ENCODE peak calls at places on chromosomes 2 and 18, in seven cellular contexts. X, A, J, K, L, O and Z are unnamed samples.

GRCh38 chr2:65382776-65383357 is 49.5 kb downstream of the SPRED2 start:
- DNase-seq in X (peak), L (peak), A (peak), K (peak), J (peak), O (no peak), Z (peak)

GRCh38 chr2:198143793-198144192 is 339.4 kb downstream of the PLCL1 start:
- DNase-seq in A (no peak), J (no peak), X (no peak), L (no peak), K (no peak), O (peak), Z (no peak)

GRCh38 chr2:239326831-239327535 is 73.8 kb downstream of the HDAC4 start:
- DNase-seq in K (peak), L (peak), A (peak), J (no peak), O (no peak), X (no peak), Z (peak)

GRCh38 chr2:109447251-109447661 is 166.5 kb downstream of the SEPTIN10 start:
- DNase-seq in J (peak), L (no peak), A (no peak), O (no peak), K (no peak), X (no peak), Z (no peak)

GRCh38 chr18:36830141-36830495 is 1.2 kb downstream of the KIAA1328 start:
- DNase-seq in O (no peak), K (no peak), A (no peak), J (no peak), L (no peak), X (no peak), Z (no peak)

GRCh38 chr2:26732446-26732845 is 31.6 kb upstream of the SLC35F6 start:
- DNase-seq in O (no peak), K (no peak), X (no peak), J (no peak), L (no peak), A (no peak), Z (no peak)

GRCh38 chr2:15425707-15426106 is 135.4 kb downstream of the NBAS start:
- DNase-seq in J (no peak), A (no peak), L (no peak), X (no peak), O (no peak), K (no peak), Z (no peak)

GRCh38 chr2:43469094-43469493 is 126.7 kb downstream of the THADA start:
- DNase-seq in L (no peak), A (no peak), K (no peak), X (no peak), J (no peak), O (no peak), Z (no peak)

GRCh38 chr2:175366814-175367213 is 185.3 kb upstream of the ATP5MC3 start:
- DNase-seq in J (peak), A (peak), K (peak), O (peak), X (peak), L (no peak), Z (peak)

GRCh38 chr2:64952896-64953482 is 36.2 kb upstream of the SLC1A4 start:
- DNase-seq in X (no peak), O (no peak), L (no peak), A (no peak), J (no peak), K (peak), Z (peak)

GRCh38 chr18:59286341-59286740 is 13.1 kb upstream of the RAX start:
- DNase-seq in L (no peak), K (no peak), O (no peak), A (no peak), J (no peak), X (no peak), Z (no peak)

GRCh38 chr18:42030586-42031182 is 75.7 kb downstream of the PIK3C3 start:
- DNase-seq in L (no peak), J (peak), X (no peak), K (no peak), O (peak), A (no peak), Z (peak)

GRCh38 chr2:17756629-17757028 is 2.7 kb downstream of the GEN1 start:
- DNase-seq in K (no peak), A (no peak), L (no peak), O (no peak), X (no peak), J (no peak), Z (no peak)

GRCh38 chr2:54725343-54726099 is 2.1 kb downstream of the EML6 start:
- DNase-seq in A (no peak), L (no peak), X (no peak), K (no peak), J (no peak), O (no peak), Z (no peak)

GRCh38 chr2:239027431-239028252 is 179.8 kb downstream of the TWIST2 start:
- DNase-seq in O (no peak), L (no peak), K (no peak), A (no peak), X (no peak), J (no peak), Z (no peak)

GRCh38 chr2:17901246-17901645 is 22.8 kb downstream of the KCNS3 start:
- DNase-seq in J (no peak), K (peak), L (no peak), A (no peak), O (no peak), X (no peak), Z (peak)

GRCh38 chr2:227324671-227325055 is 388 bp upstream of the MFF start:
- DNase-seq in J (peak), X (no peak), K (no peak), L (no peak), A (no peak), O (no peak), Z (no peak)

GRCh38 chr2:239550336-239550735 is 149.5 kb upstream of the HDAC4 start:
- DNase-seq in A (no peak), K (peak), X (no peak), O (no peak), J (no peak), L (no peak), Z (no peak)

GRCh38 chr2:233489666-233490065 is 76.9 kb downstream of the USP40 start:
- DNase-seq in O (peak), A (no peak), L (no peak), J (no peak), K (no peak), X (peak), Z (peak)

GRCh38 chr2:222930862-222931261 is 70.0 kb downstream of the ACSL3 start:
- DNase-seq in A (no peak), O (no peak), K (no peak), L (no peak), X (no peak), J (no peak), Z (no peak)

GRCh38 chr2:159894145-159894838 is 96.3 kb upstream of the CD302 start:
- DNase-seq in K (peak), A (no peak), X (no peak), O (no peak), L (no peak), J (no peak), Z (no peak)

GRCh38 chr2:105792561-105792960 is 47.8 kb downstream of the NCK2 start:
- DNase-seq in L (no peak), A (no peak), J (no peak), K (no peak), X (no peak), O (no peak), Z (no peak)

GRCh38 chr2:3678212-3678611 is 20.2 kb downstream of the ALLC start:
- DNase-seq in L (no peak), O (no peak), A (no peak), J (no peak), K (no peak), X (no peak), Z (no peak)

GRCh38 chr18:61870151-61870550 is 22.7 kb downstream of the RNF152 start:
- DNase-seq in J (peak), L (no peak), K (no peak), A (no peak), X (no peak), O (no peak), Z (no peak)

GRCh38 chr2:127637725-127638252 is 8.2 kb upstream of the GPR17 start:
- DNase-seq in K (peak), A (no peak), O (no peak), X (no peak), L (no peak), J (peak), Z (peak)

GRCh38 chr2:239268082-239268481 is 132.7 kb downstream of the HDAC4 start:
- DNase-seq in A (no peak), J (peak), L (no peak), O (peak), K (no peak), X (no peak), Z (no peak)

GRCh38 chr2:180705551-180705950 is 274.9 kb upstream of the UBE2E3 start:
- DNase-seq in K (no peak), J (no peak), X (no peak), O (no peak), L (no peak), A (no peak), Z (peak)

GRCh38 chr2:133266926-133267590 is 301.2 kb downstream of the NCKAP5 start:
- DNase-seq in A (no peak), K (peak), O (no peak), L (no peak), J (no peak), X (no peak), Z (no peak)

GRCh38 chr18:45518770-45519169 is 96.5 kb upstream of the SLC14A2 start:
- DNase-seq in O (no peak), X (no peak), L (no peak), K (no peak), J (no peak), A (no peak), Z (no peak)

GRCh38 chr2:230898661-230899091 is 26.4 kb downstream of the GPR55 start:
- DNase-seq in A (no peak), L (no peak), O (no peak), X (no peak), J (no peak), K (no peak), Z (no peak)

GRCh38 chr18:75215663-75216062 is 5.1 kb downstream of the TSHZ1 start:
- DNase-seq in O (no peak), L (no peak), A (no peak), J (no peak), K (no peak), X (no peak), Z (peak)

GRCh38 chr18:63971320-63972071 is 1.6 kb downstream of the SERPINB8 start:
- DNase-seq in L (no peak), X (no peak), K (no peak), O (peak), J (no peak), A (no peak), Z (peak)

GRCh38 chr2:240922234-240922981 is 16.3 kb downstream of the CROCC2 start:
- DNase-seq in O (no peak), K (no peak), L (no peak), J (peak), X (no peak), A (no peak), Z (no peak)

GRCh38 chr2:20378891-20379519 is 28.4 kb upstream of the PUM2 start:
- DNase-seq in L (no peak), J (peak), O (peak), A (no peak), X (peak), K (peak), Z (peak)

GRCh38 chr2:11491348-11491930 is 25.5 kb upstream of the E2F6 start:
- DNase-seq in K (no peak), A (no peak), X (no peak), L (no peak), O (no peak), J (peak), Z (no peak)

GRCh38 chr18:48504819-48505218 is 34.0 kb upstream of the CTIF start:
- DNase-seq in K (no peak), L (no peak), A (no peak), X (no peak), O (no peak), J (no peak), Z (no peak)

GRCh38 chr2:197500503-197501179 is 462 bp downstream of the HSPE1 start:
- DNase-seq in A (no peak), O (peak), X (no peak), L (no peak), K (peak), J (no peak), Z (peak)

GRCh38 chr2:212145111-212145510 is 393.5 kb downstream of the ERBB4 start:
- DNase-seq in L (no peak), A (no peak), X (no peak), J (no peak), K (peak), O (no peak), Z (peak)